ENCODE peak calls at places on chromosomes 12 and 14, in four cellular contexts. Q, M, E and J are unnamed samples.

GRCh38 chr14:99687284-99688209 is 3.4 kb downstream of the CYP46A1 start:
- DNase-seq in Q (peak), M (no peak), E (no peak), J (no peak)

GRCh38 chr12:39912211-39912980 is 193.5 kb downstream of the SLC2A13 start:
- DNase-seq in Q (peak), M (no peak), E (no peak), J (no peak)

GRCh38 chr12:19712041-19712440 is 272.7 kb downstream of the AEBP2 start:
- DNase-seq in Q (no peak), M (no peak), E (no peak), J (no peak)

GRCh38 chr12:122182887-122183587 is at the start of gene LRRC43:
- DNase-seq in Q (no peak), M (no peak), E (no peak), J (no peak)

GRCh38 chr12:98238513-98238912 is 276.9 kb upstream of the TMPO start:
- DNase-seq in Q (no peak), M (no peak), E (no peak), J (no peak)

GRCh38 chr14:74610866-74611671 is 968 bp downstream of the LTBP2 start:
- DNase-seq in Q (no peak), M (no peak), E (no peak), J (no peak)

GRCh38 chr14:29243355-29243754 is 476.8 kb downstream of the FOXG1 start:
- DNase-seq in Q (no peak), M (no peak), E (no peak), J (no peak)

GRCh38 chr14:75340921-75341320 is 62.3 kb downstream of the FOS start:
- DNase-seq in Q (no peak), M (no peak), E (no peak), J (no peak)

GRCh38 chr14:104276435-104276834 is 138.0 kb downstream of the KIF26A start:
- DNase-seq in Q (no peak), M (no peak), E (no peak), J (no peak)

GRCh38 chr14:83085725-83086124 is 1552.1 kb upstream of the SEL1L start:
- DNase-seq in Q (no peak), M (no peak), E (no peak), J (no peak)

GRCh38 chr12:89192419-89192818 is 159.9 kb downstream of the DUSP6 start:
- DNase-seq in Q (peak), M (no peak), E (no peak), J (no peak)

GRCh38 chr14:77086017-77086727 is 11.9 kb upstream of the CIPC start:
- DNase-seq in Q (peak), M (no peak), E (no peak), J (no peak)

GRCh38 chr14:104121142-104121541 is 17.2 kb upstream of the KIF26A start:
- DNase-seq in Q (no peak), M (no peak), E (no peak), J (no peak)

GRCh38 chr14:52553002-52553670 is 500 bp downstream of the GPR137C start:
- DNase-seq in Q (no peak), M (no peak), E (no peak), J (peak)

GRCh38 chr12:105721051-105721825 is 390.7 kb downstream of the C12orf75 start:
- DNase-seq in Q (no peak), M (peak), E (no peak), J (no peak)

GRCh38 chr12:55142896-55143870 is 17.0 kb downstream of the OR9K2 start:
- DNase-seq in Q (peak), M (no peak), E (peak), J (peak)

GRCh38 chr12:121061831-121062230 is 22.8 kb upstream of the OASL start:
- DNase-seq in Q (peak), M (no peak), E (no peak), J (no peak)

GRCh38 chr14:23379331-23380196 is 2.7 kb downstream of the CMTM5 start:
- DNase-seq in Q (peak), M (peak), E (no peak), J (peak)

GRCh38 chr14:32259368-32260013 is 56.4 kb upstream of the RNU6-8 start:
- DNase-seq in Q (peak), M (peak), E (no peak), J (no peak)

GRCh38 chr14:75310295-75311059 is 31.8 kb downstream of the FOS start:
- DNase-seq in Q (no peak), M (no peak), E (peak), J (no peak)

GRCh38 chr12:47222960-47223847 is 143.4 kb upstream of the AMIGO2 start:
- DNase-seq in Q (no peak), M (no peak), E (peak), J (no peak)

GRCh38 chr14:73713206-73713803 is 879 bp downstream of the PNMA1 start:
- DNase-seq in Q (no peak), M (no peak), E (no peak), J (no peak)

GRCh38 chr12:14664434-14665023 is 31.9 kb downstream of the GUCY2C start:
- DNase-seq in Q (peak), M (no peak), E (no peak), J (peak)

GRCh38 chr12:101608301-101609133 is 13.7 kb downstream of the MYBPC1 start:
- DNase-seq in Q (peak), M (no peak), E (no peak), J (no peak)

GRCh38 chr12:76836633-76837032 is 42.2 kb downstream of the CSRP2 start:
- DNase-seq in Q (no peak), M (no peak), E (no peak), J (no peak)

GRCh38 chr14:76181546-76181945 is 29.8 kb downstream of the GPATCH2L start:
- DNase-seq in Q (peak), M (no peak), E (no peak), J (no peak)

GRCh38 chr12:31257784-31258183 is 68.2 kb downstream of the SINHCAF start:
- DNase-seq in Q (no peak), M (no peak), E (no peak), J (no peak)

GRCh38 chr14:81710232-81710845 is 176.7 kb upstream of the SEL1L start:
- DNase-seq in Q (peak), M (peak), E (no peak), J (peak)

GRCh38 chr12:75865315-75865714 is 166.3 kb downstream of the PHLDA1 start:
- DNase-seq in Q (no peak), M (no peak), E (no peak), J (no peak)

GRCh38 chr12:12954361-12954760 is 2.4 kb upstream of the GPRC5D start:
- DNase-seq in Q (no peak), M (no peak), E (no peak), J (no peak)

GRCh38 chr12:96986883-96987523 is 79.9 kb downstream of the NEDD1 start:
- DNase-seq in Q (peak), M (no peak), E (no peak), J (peak)

GRCh38 chr12:53596920-53597363 is 29.2 kb downstream of the ATF7 start:
- DNase-seq in Q (no peak), M (no peak), E (no peak), J (no peak)

GRCh38 chr14:23300687-23301223 is 1.9 kb downstream of the PPP1R3E start:
- DNase-seq in Q (peak), M (no peak), E (no peak), J (no peak)

GRCh38 chr14:55077691-55078151 is 26.3 kb downstream of the MAPK1IP1L start:
- DNase-seq in Q (peak), M (no peak), E (no peak), J (no peak)

GRCh38 chr14:24741871-24742270 is 107.9 kb upstream of the GZMB start:
- DNase-seq in Q (no peak), M (no peak), E (no peak), J (no peak)

GRCh38 chr12:639566-639965 is 23.7 kb downstream of the NINJ2 start:
- DNase-seq in Q (no peak), M (no peak), E (no peak), J (no peak)

GRCh38 chr12:639988-640387 is 23.3 kb downstream of the NINJ2 start:
- DNase-seq in Q (no peak), M (no peak), E (no peak), J (no peak)

GRCh38 chr12:642633-643477 is 20.4 kb downstream of the NINJ2 start:
- DNase-seq in Q (no peak), M (no peak), E (no peak), J (peak)

GRCh38 chr12:636632-637031 is 26.6 kb downstream of the NINJ2 start:
- DNase-seq in Q (no peak), M (no peak), E (no peak), J (no peak)

DNA sequence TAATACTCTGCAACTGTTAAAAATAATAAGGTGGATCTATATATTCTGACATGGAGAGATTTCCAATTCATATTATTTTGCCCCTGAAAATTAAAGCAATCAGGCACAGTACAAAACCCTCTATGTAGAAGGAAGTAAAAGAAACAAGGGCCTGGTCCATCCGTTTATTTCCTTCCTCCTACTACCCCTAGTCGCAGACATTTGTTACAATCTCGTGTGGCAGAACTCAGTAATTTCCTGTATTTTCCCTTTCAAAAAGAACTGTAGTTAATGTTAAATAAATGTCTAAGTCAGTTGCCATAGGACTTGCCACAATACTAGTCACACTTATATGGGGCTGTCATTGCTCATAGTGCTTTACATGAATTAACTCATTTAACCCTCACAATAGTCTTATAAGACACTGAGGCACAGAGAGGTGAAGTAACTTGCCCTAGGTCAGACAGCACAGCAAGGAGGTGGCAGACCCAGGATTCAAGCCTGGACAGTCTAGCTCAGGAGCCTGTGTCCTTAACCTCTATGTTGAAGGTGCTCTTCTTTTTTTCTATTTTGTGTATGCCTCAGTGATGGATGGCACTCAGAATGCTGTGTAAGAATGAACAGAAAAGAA is 24.2 kb downstream of the NINJ2 start:
- DNase-seq in Q (no peak), M (no peak), E (no peak), J (no peak)
- TF ChIP-seq SP1 in Q (no peak), M (no peak), E (no peak), J (no peak)

GRCh38 chr14:68695871-68696665 is 96.8 kb downstream of the ZFP36L1 start:
- DNase-seq in Q (no peak), M (no peak), E (no peak), J (no peak)
- TF ChIP-seq SUZ12 in Q (no peak), M (no peak), E (no peak), J (no peak)

DNA sequence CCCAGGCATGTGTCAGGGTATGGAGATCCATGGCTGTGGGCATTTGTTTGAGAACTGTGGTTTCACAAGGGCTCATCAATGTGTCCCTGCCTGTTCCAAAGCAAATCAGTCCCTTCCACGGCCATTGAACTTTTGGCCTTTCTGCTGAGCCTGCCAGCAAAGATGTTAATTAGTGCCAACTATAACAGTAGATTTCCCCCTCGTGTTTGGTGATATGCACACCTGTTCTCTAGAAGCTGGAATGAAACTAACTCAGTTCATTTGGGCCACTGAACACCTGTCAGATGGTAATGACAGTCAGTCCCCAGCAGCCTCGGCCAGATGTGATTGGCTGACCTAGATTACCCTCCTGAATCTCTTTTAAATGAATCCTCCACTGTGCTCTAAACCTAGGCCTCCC is 43.2 kb downstream of the IRAK3 start:
- DNase-seq in Q (no peak), M (no peak), E (no peak), J (no peak)
- TF ChIP-seq SP1 in Q (no peak), M (no peak), E (no peak), J (no peak)

GRCh38 chr12:64903738-64904137 is 79.3 kb downstream of the TBC1D30 start:
- DNase-seq in Q (no peak), M (no peak), E (no peak), J (no peak)

GRCh38 chr12:64895541-64895940 is 71.1 kb downstream of the TBC1D30 start:
- DNase-seq in Q (no peak), M (no peak), E (no peak), J (no peak)

GRCh38 chr12:64894827-64895475 is 70.5 kb downstream of the TBC1D30 start:
- DNase-seq in Q (no peak), M (no peak), E (no peak), J (no peak)

DNA sequence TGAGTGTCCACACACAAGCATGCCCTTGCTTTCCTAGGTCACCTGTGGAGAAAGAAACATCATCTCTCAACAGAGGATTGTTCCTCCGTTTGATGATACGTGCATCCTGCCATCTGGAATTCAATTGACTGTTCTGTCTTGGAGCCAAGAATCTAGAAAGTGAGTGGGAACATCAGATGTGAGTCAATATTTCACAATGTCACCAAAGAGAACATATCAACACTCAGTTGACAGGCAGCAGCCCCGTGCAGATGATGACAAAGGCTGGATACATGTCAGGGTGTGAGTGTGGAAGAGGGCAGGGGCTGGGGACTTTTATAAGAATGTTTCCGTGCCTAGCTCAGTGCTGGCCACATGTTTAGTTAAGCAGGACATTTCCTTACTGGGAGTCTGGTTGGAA is 76.1 kb downstream of the TBC1D30 start:
- DNase-seq in Q (no peak), M (no peak), E (no peak), J (no peak)
- TF ChIP-seq SUZ12 in Q (no peak), M (no peak), E (no peak), J (no peak)

DNA sequence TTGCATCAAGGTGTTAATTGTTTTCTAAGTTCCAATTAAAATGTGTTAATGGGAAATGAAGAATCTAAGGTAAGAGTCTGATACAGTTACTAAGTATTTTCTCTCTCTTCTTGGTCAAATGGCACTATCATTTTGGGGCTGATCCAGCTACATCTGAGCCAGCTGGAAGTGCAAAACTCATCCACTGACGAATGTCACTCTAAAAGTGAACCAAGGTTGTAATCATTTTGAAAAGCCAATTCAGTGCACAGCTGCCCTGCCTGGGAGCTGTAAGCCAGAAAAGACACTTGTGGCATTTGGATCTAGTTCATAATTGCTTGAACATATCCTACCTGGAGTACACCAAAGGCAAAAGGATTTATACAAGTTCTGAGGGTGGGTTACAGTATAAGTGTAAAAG is 1011.3 kb downstream of the AACS start:
- DNase-seq in Q (no peak), M (no peak), E (no peak), J (no peak)
- TF ChIP-seq SP1 in Q (no peak), M (no peak), E (no peak), J (no peak)

GRCh38 chr12:25828188-25828587 is 130.3 kb upstream of the RASSF8 start:
- DNase-seq in Q (no peak), M (no peak), E (no peak), J (no peak)
- TF ChIP-seq SUZ12 in Q (no peak), M (no peak), E (no peak), J (no peak)